ENCODE peak calls at places on chromosomes 16 and 17, in seven cellular contexts. One of them, this sample, is unnamed.

GRCh38 chr17:36212958-36213357 is 2.1 kb downstream of the CCL4L2 start:
- DNase-seq in heart right ventricle: no peak
- DNase-seq in hepatocyte: no peak
- DNase-seq in ovary: no peak
- DNase-seq in mammary epithelial cell: no peak
- DNase-seq in uterus: no peak
- DNase-seq in kidney: no peak
- DNase-seq in this sample: peak

GRCh38 chr16:15055141-15056053 is 477 bp downstream of the NTAN1 start:
- DNase-seq in heart right ventricle: peak
- DNase-seq in hepatocyte: peak
- DNase-seq in ovary: no peak
- DNase-seq in mammary epithelial cell: peak
- DNase-seq in uterus: peak
- DNase-seq in kidney: peak
- DNase-seq in this sample: no peak

GRCh38 chr17:43791589-43791988 is 11.4 kb downstream of the CFAP97D1 start:
- DNase-seq in heart right ventricle: no peak
- DNase-seq in hepatocyte: no peak
- DNase-seq in ovary: no peak
- DNase-seq in mammary epithelial cell: peak
- DNase-seq in uterus: no peak
- DNase-seq in kidney: no peak
- DNase-seq in this sample: peak

GRCh38 chr16:80350066-80350465 is 190.7 kb upstream of the DYNLRB2 start:
- DNase-seq in heart right ventricle: no peak
- DNase-seq in hepatocyte: peak
- DNase-seq in ovary: no peak
- DNase-seq in mammary epithelial cell: no peak
- DNase-seq in uterus: no peak
- DNase-seq in kidney: no peak
- DNase-seq in this sample: peak

GRCh38 chr17:78040561-78041400 is 82.3 kb downstream of the TNRC6C start:
- DNase-seq in heart right ventricle: peak
- DNase-seq in hepatocyte: peak
- DNase-seq in ovary: peak
- DNase-seq in mammary epithelial cell: peak
- DNase-seq in uterus: peak
- DNase-seq in kidney: peak
- DNase-seq in this sample: peak

GRCh38 chr16:86492961-86493639 is 17.2 kb upstream of the FOXF1 start:
- DNase-seq in heart right ventricle: no peak
- DNase-seq in hepatocyte: no peak
- DNase-seq in ovary: no peak
- DNase-seq in mammary epithelial cell: no peak
- DNase-seq in uterus: no peak
- DNase-seq in kidney: no peak
- DNase-seq in this sample: no peak

GRCh38 chr16:31134091-31134571 is 1.4 kb downstream of the PRSS8 start:
- DNase-seq in heart right ventricle: no peak
- DNase-seq in hepatocyte: peak
- DNase-seq in ovary: no peak
- DNase-seq in mammary epithelial cell: peak
- DNase-seq in uterus: no peak
- DNase-seq in kidney: no peak
- DNase-seq in this sample: no peak

GRCh38 chr16:85153656-85154091 is 41.4 kb upstream of the CIBAR2 start:
- DNase-seq in heart right ventricle: peak
- DNase-seq in hepatocyte: no peak
- DNase-seq in ovary: no peak
- DNase-seq in mammary epithelial cell: no peak
- DNase-seq in uterus: no peak
- DNase-seq in kidney: no peak
- DNase-seq in this sample: no peak

GRCh38 chr17:59627770-59628171 is 8.1 kb downstream of the CLTC start:
- DNase-seq in heart right ventricle: no peak
- DNase-seq in hepatocyte: no peak
- DNase-seq in ovary: no peak
- DNase-seq in mammary epithelial cell: no peak
- DNase-seq in uterus: no peak
- DNase-seq in kidney: no peak
- DNase-seq in this sample: no peak

GRCh38 chr16:80007216-80007615 is 406.7 kb upstream of the MAF start:
- DNase-seq in heart right ventricle: no peak
- DNase-seq in hepatocyte: peak
- DNase-seq in ovary: no peak
- DNase-seq in mammary epithelial cell: no peak
- DNase-seq in uterus: no peak
- DNase-seq in kidney: no peak
- DNase-seq in this sample: no peak

GRCh38 chr17:47875011-47875471 is 21.0 kb upstream of the SP2 start:
- DNase-seq in heart right ventricle: no peak
- DNase-seq in hepatocyte: no peak
- DNase-seq in ovary: no peak
- DNase-seq in mammary epithelial cell: no peak
- DNase-seq in uterus: no peak
- DNase-seq in kidney: no peak
- DNase-seq in this sample: no peak
- H3K27ac ChIP-seq in heart right ventricle: no peak
- H3K27ac ChIP-seq in hepatocyte: no peak
- H3K27ac ChIP-seq in ovary: no peak
- H3K27ac ChIP-seq in mammary epithelial cell: no peak
- H3K27ac ChIP-seq in uterus: no peak
- H3K27ac ChIP-seq in kidney: no peak
- H3K27ac ChIP-seq in this sample: no peak

DNA sequence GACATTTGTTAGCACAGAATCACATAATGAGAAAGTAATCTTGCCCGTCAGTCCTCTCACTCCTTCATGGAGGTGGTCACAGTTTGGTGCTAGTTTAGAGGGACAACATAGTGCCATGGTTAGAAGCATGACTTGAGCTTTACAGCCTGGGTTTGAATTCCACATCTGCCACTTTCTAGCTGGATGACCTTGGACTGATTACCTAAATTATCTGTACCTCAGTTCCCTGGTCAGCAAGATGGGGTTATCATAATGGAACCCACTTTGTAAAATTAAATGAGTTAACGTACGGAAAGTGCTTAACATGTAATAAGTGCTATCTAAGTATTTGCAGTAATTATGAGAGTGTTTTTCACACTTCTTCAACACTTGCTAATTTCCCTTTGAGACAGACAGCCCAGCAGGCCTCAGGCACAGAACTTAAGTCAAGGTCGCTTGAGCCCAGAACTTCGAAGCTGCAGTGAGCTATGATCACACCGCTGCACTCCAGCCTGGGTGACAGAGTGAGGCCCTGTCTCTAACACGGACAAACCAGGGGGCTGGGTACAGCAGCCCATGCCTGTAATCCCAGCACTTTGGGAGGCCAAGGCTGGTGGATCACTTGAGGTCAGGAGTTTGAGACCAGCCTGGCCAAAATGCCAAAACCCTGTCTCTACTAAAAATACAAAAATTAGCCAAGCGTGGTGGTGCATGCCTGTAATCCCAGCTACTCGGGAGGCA is 7.1 kb downstream of the VWA3A start:
- DNase-seq in heart right ventricle: no peak
- DNase-seq in hepatocyte: no peak
- DNase-seq in ovary: no peak
- DNase-seq in mammary epithelial cell: no peak
- DNase-seq in uterus: no peak
- DNase-seq in kidney: no peak
- DNase-seq in this sample: no peak
- TF ChIP-seq CTCF in heart right ventricle: no peak
- TF ChIP-seq CTCF in hepatocyte: no peak
- TF ChIP-seq CTCF in ovary: no peak
- TF ChIP-seq CTCF in mammary epithelial cell: no peak
- TF ChIP-seq CTCF in uterus: no peak
- TF ChIP-seq CTCF in kidney: no peak
- TF ChIP-seq CTCF in this sample: peak

GRCh38 chr16:8893426-8893825 is 11.3 kb downstream of the LITAFD start:
- DNase-seq in heart right ventricle: no peak
- DNase-seq in hepatocyte: no peak
- DNase-seq in ovary: no peak
- DNase-seq in mammary epithelial cell: no peak
- DNase-seq in uterus: no peak
- DNase-seq in kidney: peak
- DNase-seq in this sample: no peak
- H3K27ac ChIP-seq in heart right ventricle: no peak
- H3K27ac ChIP-seq in hepatocyte: no peak
- H3K27ac ChIP-seq in ovary: no peak
- H3K27ac ChIP-seq in mammary epithelial cell: no peak
- H3K27ac ChIP-seq in uterus: no peak
- H3K27ac ChIP-seq in kidney: no peak
- H3K27ac ChIP-seq in this sample: peak

GRCh38 chr16:75282811-75283281 is 31.4 kb upstream of the BCAR1 start:
- DNase-seq in heart right ventricle: no peak
- DNase-seq in hepatocyte: no peak
- DNase-seq in ovary: no peak
- DNase-seq in mammary epithelial cell: peak
- DNase-seq in uterus: no peak
- DNase-seq in kidney: no peak
- DNase-seq in this sample: no peak
- TF ChIP-seq CTCF in heart right ventricle: no peak
- TF ChIP-seq CTCF in hepatocyte: no peak
- TF ChIP-seq CTCF in ovary: no peak
- TF ChIP-seq CTCF in mammary epithelial cell: no peak
- TF ChIP-seq CTCF in uterus: no peak
- TF ChIP-seq CTCF in kidney: no peak
- TF ChIP-seq CTCF in this sample: no peak

DNA sequence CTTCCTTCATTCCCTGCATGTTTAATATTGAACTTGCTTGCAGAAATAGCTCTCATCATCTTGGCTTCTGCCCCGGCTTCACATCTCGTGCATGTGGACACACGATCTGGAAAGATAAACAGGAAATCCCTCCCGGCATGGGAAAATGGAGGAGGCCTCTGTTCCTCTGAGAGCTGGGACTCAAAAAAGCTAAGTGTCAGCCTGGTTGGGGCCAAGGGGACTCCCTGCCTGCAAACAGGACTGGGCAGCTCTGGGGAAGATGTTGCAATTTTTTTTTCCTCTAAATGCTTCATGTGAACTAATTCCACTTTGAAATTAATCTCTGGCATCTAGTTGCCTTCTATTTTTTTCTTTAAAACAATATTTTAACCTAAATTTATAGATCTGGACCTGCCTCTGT is 24.8 kb downstream of the ITPRIPL2 start:
- DNase-seq in heart right ventricle: peak
- DNase-seq in hepatocyte: peak
- DNase-seq in ovary: no peak
- DNase-seq in mammary epithelial cell: peak
- DNase-seq in uterus: peak
- DNase-seq in kidney: peak
- DNase-seq in this sample: peak
- H3K27ac ChIP-seq in heart right ventricle: peak
- H3K27ac ChIP-seq in hepatocyte: peak
- H3K27ac ChIP-seq in ovary: no peak
- H3K27ac ChIP-seq in mammary epithelial cell: no peak
- H3K27ac ChIP-seq in uterus: peak
- H3K27ac ChIP-seq in kidney: no peak
- H3K27ac ChIP-seq in this sample: no peak

GRCh38 chr17:82871056-82871775 is 31.4 kb upstream of the ZNF750 start:
- DNase-seq in heart right ventricle: peak
- DNase-seq in hepatocyte: no peak
- DNase-seq in ovary: no peak
- DNase-seq in mammary epithelial cell: peak
- DNase-seq in uterus: no peak
- DNase-seq in kidney: peak
- DNase-seq in this sample: no peak
- TF ChIP-seq CTCF in heart right ventricle: no peak
- TF ChIP-seq CTCF in hepatocyte: no peak
- TF ChIP-seq CTCF in ovary: no peak
- TF ChIP-seq CTCF in mammary epithelial cell: peak
- TF ChIP-seq CTCF in uterus: no peak
- TF ChIP-seq CTCF in kidney: no peak
- TF ChIP-seq CTCF in this sample: peak

GRCh38 chr17:29643817-29644160 is 21.1 kb upstream of the CORO6 start:
- DNase-seq in heart right ventricle: no peak
- DNase-seq in hepatocyte: no peak
- DNase-seq in ovary: no peak
- DNase-seq in mammary epithelial cell: no peak
- DNase-seq in uterus: no peak
- DNase-seq in kidney: no peak
- DNase-seq in this sample: no peak
- H3K27ac ChIP-seq in heart right ventricle: peak
- H3K27ac ChIP-seq in hepatocyte: no peak
- H3K27ac ChIP-seq in ovary: no peak
- H3K27ac ChIP-seq in mammary epithelial cell: no peak
- H3K27ac ChIP-seq in uterus: peak
- H3K27ac ChIP-seq in kidney: peak
- H3K27ac ChIP-seq in this sample: no peak

GRCh38 chr16:58665200-58665599 is 19.4 kb downstream of the SLC38A7 start:
- DNase-seq in heart right ventricle: no peak
- DNase-seq in hepatocyte: no peak
- DNase-seq in ovary: no peak
- DNase-seq in mammary epithelial cell: no peak
- DNase-seq in uterus: no peak
- DNase-seq in kidney: no peak
- DNase-seq in this sample: no peak

GRCh38 chr16:58656872-58657271 is 27.2 kb upstream of the CNOT1 start:
- DNase-seq in heart right ventricle: no peak
- DNase-seq in hepatocyte: peak
- DNase-seq in ovary: no peak
- DNase-seq in mammary epithelial cell: no peak
- DNase-seq in uterus: no peak
- DNase-seq in kidney: no peak
- DNase-seq in this sample: no peak

GRCh38 chr16:58658796-58659211 is 25.8 kb downstream of the SLC38A7 start:
- DNase-seq in heart right ventricle: no peak
- DNase-seq in hepatocyte: no peak
- DNase-seq in ovary: no peak
- DNase-seq in mammary epithelial cell: no peak
- DNase-seq in uterus: no peak
- DNase-seq in kidney: no peak
- DNase-seq in this sample: no peak

GRCh38 chr16:58661199-58661830 is 23.3 kb downstream of the SLC38A7 start:
- DNase-seq in heart right ventricle: peak
- DNase-seq in hepatocyte: peak
- DNase-seq in ovary: no peak
- DNase-seq in mammary epithelial cell: peak
- DNase-seq in uterus: peak
- DNase-seq in kidney: no peak
- DNase-seq in this sample: peak
- TF ChIP-seq CTCF in heart right ventricle: peak
- TF ChIP-seq CTCF in hepatocyte: peak
- TF ChIP-seq CTCF in ovary: no peak
- TF ChIP-seq CTCF in mammary epithelial cell: peak
- TF ChIP-seq CTCF in uterus: peak
- TF ChIP-seq CTCF in kidney: peak
- TF ChIP-seq CTCF in this sample: peak